ENCODE peak calls at places on chromosomes 6 and 20, in six cellular contexts. Z, I, T, L, X and B are unnamed samples.

GRCh38 chr6:37965964-37966676 is 146.6 kb downstream of the ZFAND3 start:
- DNase-seq in Z (no peak), I (no peak), L (no peak), X (no peak), T (no peak), B (peak)

GRCh38 chr6:13485923-13486557 is 1.4 kb downstream of the GFOD1 start:
- DNase-seq in I (peak), Z (no peak), T (no peak), L (peak), X (peak), B (peak)

GRCh38 chr6:160065200-160065599 is 56.4 kb upstream of the SLC22A1 start:
- DNase-seq in X (no peak), T (no peak), L (no peak), I (no peak), Z (no peak), B (no peak)

GRCh38 chr6:100121854-100122609 is 128.0 kb upstream of the MCHR2 start:
- DNase-seq in T (no peak), I (no peak), X (no peak), L (no peak), Z (no peak), B (no peak)

GRCh38 chr6:52603000-52603795 is 26.3 kb upstream of the TRAM2 start:
- DNase-seq in Z (no peak), I (no peak), T (no peak), X (no peak), L (peak), B (peak)

GRCh38 chr6:28225056-28225834 is at the start of gene ZSCAN9:
- DNase-seq in I (peak), L (peak), Z (peak), X (peak), T (no peak), B (peak)

GRCh38 chr20:25248501-25249172 is 752 bp downstream of the PYGB start:
- DNase-seq in T (no peak), L (peak), Z (no peak), I (peak), X (peak), B (no peak)

GRCh38 chr6:14074723-14075503 is 42.7 kb upstream of the CD83 start:
- DNase-seq in T (no peak), I (no peak), L (peak), X (peak), Z (no peak), B (peak)

GRCh38 chr6:118548136-118548535 is at the start of gene PLN:
- DNase-seq in L (no peak), I (no peak), T (no peak), Z (no peak), X (no peak), B (peak)

GRCh38 chr6:150001295-150001990 is 23.9 kb downstream of the RAET1L start:
- DNase-seq in X (no peak), Z (no peak), I (no peak), T (no peak), L (no peak), B (no peak)

GRCh38 chr6:111686249-111686997 is 80.7 kb upstream of the TRAF3IP2 start:
- DNase-seq in L (peak), X (peak), I (peak), Z (no peak), T (no peak), B (no peak)

GRCh38 chr6:84136364-84137050 is 90.9 kb downstream of the CEP162 start:
- DNase-seq in Z (no peak), L (no peak), X (no peak), T (no peak), I (no peak), B (no peak)

GRCh38 chr6:54805077-54805476 is 41.5 kb upstream of the FAM83B start:
- DNase-seq in X (no peak), Z (no peak), I (no peak), L (no peak), T (no peak), B (no peak)

GRCh38 chr6:14638932-14639875 is 521.6 kb downstream of the CD83 start:
- DNase-seq in Z (no peak), X (no peak), L (peak), T (no peak), I (peak), B (peak)

GRCh38 chr6:138971601-138972000 is 16.5 kb downstream of the REPS1 start:
- DNase-seq in T (no peak), Z (no peak), X (no peak), I (peak), L (no peak), B (peak)

GRCh38 chr6:150600003-150600301 is 267 bp downstream of the PLEKHG1 start:
- DNase-seq in I (no peak), T (no peak), Z (no peak), X (no peak), L (no peak), B (no peak)

GRCh38 chr6:151209071-151209831 is 30.5 kb upstream of the AKAP12 start:
- DNase-seq in I (no peak), Z (no peak), L (peak), X (no peak), T (no peak), B (peak)

GRCh38 chr20:51198238-51198637 is 175.3 kb upstream of the KCNG1 start:
- DNase-seq in T (no peak), X (no peak), I (no peak), Z (no peak), L (no peak), B (no peak)

GRCh38 chr6:41538556-41539182 is 7.5 kb upstream of the FOXP4 start:
- DNase-seq in X (no peak), Z (no peak), T (no peak), L (no peak), I (no peak), B (no peak)

GRCh38 chr20:10114598-10114997 is 79.8 kb downstream of the ANKEF1 start:
- DNase-seq in T (no peak), Z (no peak), L (no peak), X (no peak), I (no peak), B (no peak)

GRCh38 chr20:53828673-53829085 is 235.0 kb upstream of the ZNF217 start:
- DNase-seq in Z (peak), T (no peak), I (peak), L (peak), X (no peak), B (peak)

GRCh38 chr20:52104546-52105044 is 87.0 kb downstream of the ZFP64 start:
- DNase-seq in L (no peak), X (peak), Z (no peak), I (peak), T (no peak), B (no peak)

GRCh38 chr20:61378694-61379093 is 126.6 kb downstream of the CDH4 start:
- DNase-seq in I (no peak), X (no peak), Z (no peak), L (no peak), T (no peak), B (no peak)

GRCh38 chr6:117465691-117466090 is 16.8 kb upstream of the DCBLD1 start:
- DNase-seq in Z (no peak), I (no peak), X (no peak), T (no peak), L (no peak), B (no peak)

GRCh38 chr20:18001131-18001921 is 32.5 kb downstream of the MGME1 start:
- DNase-seq in L (peak), Z (peak), I (no peak), T (no peak), X (no peak), B (peak)

GRCh38 chr6:39057251-39058155 is 8.9 kb downstream of the GLP1R start:
- DNase-seq in T (no peak), L (no peak), Z (no peak), X (no peak), I (no peak), B (no peak)

GRCh38 chr6:160998217-160998616 is 6.6 kb downstream of the MAP3K4 start:
- DNase-seq in T (no peak), X (no peak), Z (no peak), L (no peak), I (no peak), B (no peak)

GRCh38 chr20:53133134-53133533 is 161.0 kb downstream of the TSHZ2 start:
- DNase-seq in T (no peak), I (no peak), L (no peak), X (no peak), Z (no peak), B (no peak)

GRCh38 chr20:19003759-19004336 is 190.3 kb downstream of the SCP2D1 start:
- DNase-seq in T (no peak), X (no peak), L (no peak), I (no peak), Z (no peak), B (no peak)

GRCh38 chr6:47407295-47408281 is 70.0 kb upstream of the CD2AP start:
- DNase-seq in L (no peak), Z (no peak), T (no peak), I (no peak), X (no peak), B (peak)

GRCh38 chr20:37515876-37516275 is 5.2 kb upstream of the NNAT start:
- DNase-seq in I (no peak), X (no peak), L (no peak), T (no peak), Z (no peak), B (no peak)

GRCh38 chr20:42567409-42567808 is 622.3 kb downstream of the PTPRT start:
- DNase-seq in Z (no peak), L (no peak), X (no peak), T (no peak), I (no peak), B (no peak)

GRCh38 chr20:4116091-4116490 is 100.7 kb upstream of the RNF24 start:
- DNase-seq in X (no peak), Z (no peak), L (no peak), I (no peak), T (no peak), B (no peak)

GRCh38 chr6:125732398-125732797 is 17.0 kb upstream of the HEY2 start:
- DNase-seq in I (no peak), X (no peak), L (no peak), T (no peak), Z (no peak), B (no peak)

GRCh38 chr6:20875369-20875963 is 341.2 kb downstream of the CDKAL1 start:
- DNase-seq in L (peak), X (no peak), I (peak), T (no peak), Z (no peak), B (peak)